ENCODE peak calls at places on chromosomes 12 and 14, in four cellular contexts. One of them, this sample, is unnamed.

GRCh38 chr12:54025507-54026393 is 2.5 kb upstream of the HOXC6 start:
- DNase-seq in NCI-H1930: no peak
- DNase-seq in central memory CD4-positive, alpha-beta T cell: no peak
- DNase-seq in stimulated activated CD4-positive, alpha-beta T cell treated with anti-CD3 and anti-CD28 coated beads, Interleukin-15, amount 100 ng/mL, for 1 hour: no peak
- DNase-seq in this sample: no peak

GRCh38 chr14:76708028-76708427 is 53.2 kb upstream of the VASH1 start:
- DNase-seq in NCI-H1930: no peak
- DNase-seq in central memory CD4-positive, alpha-beta T cell: no peak
- DNase-seq in stimulated activated CD4-positive, alpha-beta T cell treated with anti-CD3 and anti-CD28 coated beads, Interleukin-15, amount 100 ng/mL, for 1 hour: no peak
- DNase-seq in this sample: no peak

GRCh38 chr14:35254736-35255135 is 37.4 kb upstream of the PSMA6 start:
- DNase-seq in NCI-H1930: no peak
- DNase-seq in central memory CD4-positive, alpha-beta T cell: no peak
- DNase-seq in stimulated activated CD4-positive, alpha-beta T cell treated with anti-CD3 and anti-CD28 coated beads, Interleukin-15, amount 100 ng/mL, for 1 hour: no peak
- DNase-seq in this sample: no peak

GRCh38 chr14:30223385-30223785 is 295.7 kb upstream of the PRKD1 start:
- DNase-seq in NCI-H1930: no peak
- DNase-seq in central memory CD4-positive, alpha-beta T cell: no peak
- DNase-seq in stimulated activated CD4-positive, alpha-beta T cell treated with anti-CD3 and anti-CD28 coated beads, Interleukin-15, amount 100 ng/mL, for 1 hour: no peak
- DNase-seq in this sample: no peak

GRCh38 chr14:104537613-104537988 is 42.0 kb upstream of the C14orf180 start:
- DNase-seq in NCI-H1930: no peak
- DNase-seq in central memory CD4-positive, alpha-beta T cell: no peak
- DNase-seq in stimulated activated CD4-positive, alpha-beta T cell treated with anti-CD3 and anti-CD28 coated beads, Interleukin-15, amount 100 ng/mL, for 1 hour: no peak
- DNase-seq in this sample: no peak

GRCh38 chr14:64563696-64564095 is 13.9 kb downstream of the PPP1R36 start:
- DNase-seq in NCI-H1930: no peak
- DNase-seq in central memory CD4-positive, alpha-beta T cell: no peak
- DNase-seq in stimulated activated CD4-positive, alpha-beta T cell treated with anti-CD3 and anti-CD28 coated beads, Interleukin-15, amount 100 ng/mL, for 1 hour: no peak
- DNase-seq in this sample: no peak

GRCh38 chr14:61730756-61731373 is 31.4 kb upstream of the SNAPC1 start:
- DNase-seq in NCI-H1930: no peak
- DNase-seq in central memory CD4-positive, alpha-beta T cell: peak
- DNase-seq in stimulated activated CD4-positive, alpha-beta T cell treated with anti-CD3 and anti-CD28 coated beads, Interleukin-15, amount 100 ng/mL, for 1 hour: no peak
- DNase-seq in this sample: no peak

GRCh38 chr12:56679834-56680575 is 8.1 kb downstream of the PTGES3 start:
- DNase-seq in NCI-H1930: no peak
- DNase-seq in central memory CD4-positive, alpha-beta T cell: no peak
- DNase-seq in stimulated activated CD4-positive, alpha-beta T cell treated with anti-CD3 and anti-CD28 coated beads, Interleukin-15, amount 100 ng/mL, for 1 hour: no peak
- DNase-seq in this sample: no peak